ENCODE peak calls at places on chromosomes 13 and 19, in ten cellular contexts. One of them, this sample, is unnamed.
A peak's percentile ranks its signal among the peaks of the same experiment; 100 is the strongest.

GRCh38 chr13:96967248-96967745 is 27.0 kb downstream of the OXGR1 start:
- DNase-seq in heart right ventricle: no peak
- DNase-seq in spleen: no peak
- DNase-seq in ovary: no peak
- DNase-seq in psoas muscle: no peak
- DNase-seq in heart left ventricle: no peak
- DNase-seq in dorsolateral prefrontal cortex: no peak
- DNase-seq in adrenal gland: no peak
- DNase-seq in thyroid gland: no peak
- DNase-seq in cardiac muscle cell: no peak
- DNase-seq in this sample: no peak

GRCh38 chr13:95510950-95511349 is 41.6 kb upstream of the CLDN10 start:
- DNase-seq in adrenal gland: no peak
- DNase-seq in heart right ventricle: no peak
- DNase-seq in psoas muscle: no peak
- DNase-seq in cardiac muscle cell: no peak
- DNase-seq in ovary: no peak
- DNase-seq in dorsolateral prefrontal cortex: no peak
- DNase-seq in thyroid gland: no peak
- DNase-seq in heart left ventricle: no peak
- DNase-seq in spleen: no peak
- DNase-seq in this sample: no peak

GRCh38 chr19:34135033-34135370 is 37.3 kb upstream of the LSM14A start:
- DNase-seq in heart left ventricle: no peak
- DNase-seq in psoas muscle: no peak
- DNase-seq in adrenal gland: no peak
- DNase-seq in cardiac muscle cell: no peak
- DNase-seq in ovary: no peak
- DNase-seq in heart right ventricle: no peak
- DNase-seq in thyroid gland: no peak
- DNase-seq in dorsolateral prefrontal cortex: no peak
- DNase-seq in spleen: no peak
- DNase-seq in this sample: peak; percentile 12

GRCh38 chr13:21528616-21529015 is 69.5 kb upstream of the ZDHHC20 start:
- DNase-seq in spleen: no peak
- DNase-seq in thyroid gland: no peak
- DNase-seq in heart left ventricle: no peak
- DNase-seq in psoas muscle: no peak
- DNase-seq in adrenal gland: no peak
- DNase-seq in cardiac muscle cell: no peak
- DNase-seq in heart right ventricle: no peak
- DNase-seq in ovary: no peak
- DNase-seq in dorsolateral prefrontal cortex: no peak
- DNase-seq in this sample: no peak

GRCh38 chr13:30142502-30143211 is 164.7 kb downstream of the KATNAL1 start:
- DNase-seq in heart right ventricle: no peak
- DNase-seq in thyroid gland: peak; percentile 78
- DNase-seq in adrenal gland: peak; percentile 55
- DNase-seq in psoas muscle: peak; percentile 64
- DNase-seq in dorsolateral prefrontal cortex: no peak
- DNase-seq in heart left ventricle: no peak
- DNase-seq in cardiac muscle cell: no peak
- DNase-seq in spleen: no peak
- DNase-seq in ovary: peak; percentile 40
- DNase-seq in this sample: no peak

GRCh38 chr19:9849786-9850185 is 14.7 kb downstream of the PIN1 start:
- DNase-seq in cardiac muscle cell: no peak
- DNase-seq in dorsolateral prefrontal cortex: no peak
- DNase-seq in thyroid gland: no peak
- DNase-seq in ovary: no peak
- DNase-seq in adrenal gland: no peak
- DNase-seq in heart left ventricle: no peak
- DNase-seq in heart right ventricle: no peak
- DNase-seq in spleen: no peak
- DNase-seq in psoas muscle: no peak
- DNase-seq in this sample: no peak

GRCh38 chr13:65497265-65497664 is 1732.9 kb downstream of the PCDH9 start:
- DNase-seq in heart left ventricle: no peak
- DNase-seq in adrenal gland: no peak
- DNase-seq in psoas muscle: no peak
- DNase-seq in dorsolateral prefrontal cortex: no peak
- DNase-seq in ovary: no peak
- DNase-seq in heart right ventricle: no peak
- DNase-seq in cardiac muscle cell: no peak
- DNase-seq in spleen: no peak
- DNase-seq in thyroid gland: no peak
- DNase-seq in this sample: no peak

GRCh38 chr19:18062043-18062442 is 24.7 kb downstream of the IL12RB1 start:
- DNase-seq in psoas muscle: no peak
- DNase-seq in heart left ventricle: no peak
- DNase-seq in thyroid gland: no peak
- DNase-seq in cardiac muscle cell: no peak
- DNase-seq in spleen: no peak
- DNase-seq in heart right ventricle: no peak
- DNase-seq in adrenal gland: no peak
- DNase-seq in ovary: no peak
- DNase-seq in dorsolateral prefrontal cortex: no peak
- DNase-seq in this sample: no peak

GRCh38 chr19:32166238-32166637 is 179.2 kb upstream of the ZNF507 start:
- DNase-seq in heart right ventricle: no peak
- DNase-seq in dorsolateral prefrontal cortex: no peak
- DNase-seq in thyroid gland: no peak
- DNase-seq in spleen: no peak
- DNase-seq in cardiac muscle cell: no peak
- DNase-seq in adrenal gland: no peak
- DNase-seq in ovary: no peak
- DNase-seq in heart left ventricle: no peak
- DNase-seq in psoas muscle: no peak
- DNase-seq in this sample: no peak

GRCh38 chr13:25478186-25478585 is 106.4 kb downstream of the ATP8A2 start:
- DNase-seq in thyroid gland: no peak
- DNase-seq in cardiac muscle cell: no peak
- DNase-seq in psoas muscle: no peak
- DNase-seq in spleen: no peak
- DNase-seq in dorsolateral prefrontal cortex: no peak
- DNase-seq in ovary: no peak
- DNase-seq in adrenal gland: no peak
- DNase-seq in heart left ventricle: no peak
- DNase-seq in heart right ventricle: no peak
- DNase-seq in this sample: no peak

DNA sequence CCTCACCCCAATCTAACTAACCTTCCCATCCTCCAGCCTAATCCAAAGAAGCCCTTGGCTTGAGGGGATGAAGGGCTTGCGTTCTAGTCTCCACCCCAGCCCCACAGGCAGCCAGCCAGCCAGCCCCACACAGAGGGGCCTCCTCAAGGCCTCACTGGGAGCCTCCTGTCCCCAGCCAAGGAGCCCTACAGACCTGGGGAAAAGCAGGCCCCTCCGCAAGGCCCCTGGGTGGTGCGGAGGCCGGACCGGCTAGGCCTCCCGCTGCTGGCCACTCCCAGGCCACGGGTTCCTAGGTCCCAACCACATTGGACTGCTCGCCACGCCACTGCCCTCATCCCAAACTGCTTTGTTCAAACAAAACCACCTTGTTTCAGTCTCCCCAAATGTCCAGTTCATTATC is 78.0 kb downstream of the ZIC5 start:
- DNase-seq in heart left ventricle: no peak
- DNase-seq in ovary: no peak
- DNase-seq in thyroid gland: no peak
- DNase-seq in dorsolateral prefrontal cortex: no peak
- DNase-seq in psoas muscle: no peak
- DNase-seq in spleen: no peak
- DNase-seq in cardiac muscle cell: no peak
- DNase-seq in heart right ventricle: no peak
- DNase-seq in adrenal gland: no peak
- DNase-seq in this sample: no peak
- H3K27me3 ChIP-seq in heart left ventricle: peaks cover 38% of the 10 kb centered on the region
- H3K27me3 ChIP-seq in ovary: peaks cover 5% of the 10 kb centered on the region
- H3K27me3 ChIP-seq in thyroid gland: peaks cover 20% of the 10 kb centered on the region
- H3K27me3 ChIP-seq in dorsolateral prefrontal cortex: peaks cover 54% of the 10 kb centered on the region
- H3K27me3 ChIP-seq in psoas muscle: peaks cover 56% of the 10 kb centered on the region
- H3K27me3 ChIP-seq in spleen: peaks cover 57% of the 10 kb centered on the region
- H3K27me3 ChIP-seq in cardiac muscle cell: peaks cover 56% of the 10 kb centered on the region
- H3K27me3 ChIP-seq in heart right ventricle: peaks cover 57% of the 10 kb centered on the region
- H3K27me3 ChIP-seq in adrenal gland: peaks cover 32% of the 10 kb centered on the region
- H3K27me3 ChIP-seq in this sample: no peaks in the 10 kb centered on the region

GRCh38 chr13:91554101-91554500 is 155.7 kb downstream of the GPC5 start:
- DNase-seq in heart left ventricle: no peak
- DNase-seq in dorsolateral prefrontal cortex: no peak
- DNase-seq in heart right ventricle: no peak
- DNase-seq in thyroid gland: no peak
- DNase-seq in spleen: no peak
- DNase-seq in psoas muscle: no peak
- DNase-seq in ovary: no peak
- DNase-seq in adrenal gland: no peak
- DNase-seq in cardiac muscle cell: no peak
- DNase-seq in this sample: no peak

GRCh38 chr13:91553584-91553983 is 155.2 kb downstream of the GPC5 start:
- DNase-seq in adrenal gland: no peak
- DNase-seq in psoas muscle: no peak
- DNase-seq in cardiac muscle cell: no peak
- DNase-seq in thyroid gland: no peak
- DNase-seq in ovary: no peak
- DNase-seq in heart left ventricle: no peak
- DNase-seq in heart right ventricle: no peak
- DNase-seq in dorsolateral prefrontal cortex: no peak
- DNase-seq in spleen: no peak
- DNase-seq in this sample: no peak

GRCh38 chr13:91557328-91557727 is 158.9 kb downstream of the GPC5 start:
- DNase-seq in spleen: no peak
- DNase-seq in heart right ventricle: no peak
- DNase-seq in dorsolateral prefrontal cortex: no peak
- DNase-seq in adrenal gland: no peak
- DNase-seq in psoas muscle: no peak
- DNase-seq in heart left ventricle: no peak
- DNase-seq in cardiac muscle cell: no peak
- DNase-seq in ovary: no peak
- DNase-seq in thyroid gland: no peak
- DNase-seq in this sample: no peak
- TF ChIP-seq CTCF in spleen: no peak
- TF ChIP-seq CTCF in heart right ventricle: no peak
- TF ChIP-seq CTCF in dorsolateral prefrontal cortex: no peak
- TF ChIP-seq CTCF in adrenal gland: no peak
- TF ChIP-seq CTCF in psoas muscle: no peak
- TF ChIP-seq CTCF in heart left ventricle: no peak
- TF ChIP-seq CTCF in cardiac muscle cell: no peak
- TF ChIP-seq CTCF in ovary: no peak
- TF ChIP-seq CTCF in thyroid gland: no peak
- TF ChIP-seq CTCF in this sample: no peak

GRCh38 chr13:106488671-106489070 is 46.8 kb downstream of the EFNB2 start:
- DNase-seq in adrenal gland: no peak
- DNase-seq in thyroid gland: no peak
- DNase-seq in heart left ventricle: no peak
- DNase-seq in psoas muscle: no peak
- DNase-seq in spleen: no peak
- DNase-seq in cardiac muscle cell: no peak
- DNase-seq in heart right ventricle: no peak
- DNase-seq in dorsolateral prefrontal cortex: no peak
- DNase-seq in ovary: no peak
- DNase-seq in this sample: no peak

GRCh38 chr13:106490177-106490576 is 45.3 kb downstream of the EFNB2 start:
- DNase-seq in psoas muscle: no peak
- DNase-seq in ovary: no peak
- DNase-seq in cardiac muscle cell: no peak
- DNase-seq in heart right ventricle: no peak
- DNase-seq in adrenal gland: no peak
- DNase-seq in dorsolateral prefrontal cortex: no peak
- DNase-seq in heart left ventricle: no peak
- DNase-seq in thyroid gland: no peak
- DNase-seq in spleen: no peak
- DNase-seq in this sample: no peak

GRCh38 chr13:106490887-106491321 is 44.6 kb downstream of the EFNB2 start:
- DNase-seq in ovary: no peak
- DNase-seq in psoas muscle: no peak
- DNase-seq in dorsolateral prefrontal cortex: no peak
- DNase-seq in spleen: no peak
- DNase-seq in adrenal gland: peak; percentile 9
- DNase-seq in heart right ventricle: no peak
- DNase-seq in heart left ventricle: no peak
- DNase-seq in cardiac muscle cell: no peak
- DNase-seq in thyroid gland: no peak
- DNase-seq in this sample: no peak

GRCh38 chr13:106486287-106486686 is 49.2 kb downstream of the EFNB2 start:
- DNase-seq in ovary: no peak
- DNase-seq in thyroid gland: no peak
- DNase-seq in spleen: no peak
- DNase-seq in heart left ventricle: no peak
- DNase-seq in cardiac muscle cell: no peak
- DNase-seq in adrenal gland: no peak
- DNase-seq in psoas muscle: no peak
- DNase-seq in dorsolateral prefrontal cortex: no peak
- DNase-seq in heart right ventricle: no peak
- DNase-seq in this sample: no peak

GRCh38 chr13:106488075-106488474 is 47.4 kb downstream of the EFNB2 start:
- DNase-seq in psoas muscle: no peak
- DNase-seq in adrenal gland: no peak
- DNase-seq in heart right ventricle: no peak
- DNase-seq in cardiac muscle cell: no peak
- DNase-seq in dorsolateral prefrontal cortex: no peak
- DNase-seq in ovary: no peak
- DNase-seq in thyroid gland: no peak
- DNase-seq in heart left ventricle: no peak
- DNase-seq in spleen: no peak
- DNase-seq in this sample: no peak
- H3K27me3 ChIP-seq in psoas muscle: no peaks in the 10 kb centered on the region
- H3K27me3 ChIP-seq in adrenal gland: no peaks in the 10 kb centered on the region
- H3K27me3 ChIP-seq in heart right ventricle: no peaks in the 10 kb centered on the region
- H3K27me3 ChIP-seq in cardiac muscle cell: no peaks in the 10 kb centered on the region
- H3K27me3 ChIP-seq in dorsolateral prefrontal cortex: no peaks in the 10 kb centered on the region
- H3K27me3 ChIP-seq in ovary: no peaks in the 10 kb centered on the region
- H3K27me3 ChIP-seq in thyroid gland: no peaks in the 10 kb centered on the region
- H3K27me3 ChIP-seq in heart left ventricle: no peaks in the 10 kb centered on the region
- H3K27me3 ChIP-seq in spleen: peaks cover 75% of the 10 kb centered on the region
- H3K27me3 ChIP-seq in this sample: no peaks in the 10 kb centered on the region

GRCh38 chr19:13902993-13903555 is 2.8 kb downstream of the BRME1 start:
- DNase-seq in dorsolateral prefrontal cortex: no peak
- DNase-seq in heart right ventricle: no peak
- DNase-seq in psoas muscle: no peak
- DNase-seq in heart left ventricle: no peak
- DNase-seq in thyroid gland: no peak
- DNase-seq in adrenal gland: no peak
- DNase-seq in ovary: no peak
- DNase-seq in cardiac muscle cell: no peak
- DNase-seq in spleen: no peak
- DNase-seq in this sample: no peak
- TF ChIP-seq CTCF in dorsolateral prefrontal cortex: peak; percentile 28
- TF ChIP-seq CTCF in heart right ventricle: peak; percentile 16
- TF ChIP-seq CTCF in psoas muscle: no peak
- TF ChIP-seq CTCF in heart left ventricle: no peak
- TF ChIP-seq CTCF in thyroid gland: no peak
- TF ChIP-seq CTCF in adrenal gland: no peak
- TF ChIP-seq CTCF in ovary: no peak
- TF ChIP-seq CTCF in cardiac muscle cell: peak; percentile 38
- TF ChIP-seq CTCF in spleen: peak; percentile 23
- TF ChIP-seq CTCF in this sample: no peak